ENCODE peak calls at places on chromosomes 2 and 18, in eight cellular contexts. H, I, W, C, G, R, E and D are unnamed samples. For H3K4me1, the result is how much of the 10 kb centered on the place peaks cover.

GRCh38 chr2:54279385-54279784 is 23.4 kb upstream of the TSPYL6 start:
- DNase-seq in H (no peak), I (peak), W (no peak), C (no peak), G (no peak), R (no peak), E (no peak), D (no peak)

GRCh38 chr18:53887447-53887846 is 337.0 kb downstream of the MBD2 start:
- DNase-seq in H (no peak), I (no peak), W (no peak), C (no peak), G (no peak), R (no peak), E (no peak), D (no peak)

GRCh38 chr2:212173771-212174510 is 364.7 kb downstream of the ERBB4 start:
- DNase-seq in H (no peak), I (no peak), W (no peak), C (peak), G (peak), R (no peak), E (no peak), D (no peak)

GRCh38 chr2:187302146-187302545 is 145.9 kb downstream of the CALCRL start:
- DNase-seq in H (no peak), I (no peak), W (no peak), C (peak), G (peak), R (no peak), E (no peak), D (no peak)

GRCh38 chr18:8972116-8972515 is 130.4 kb upstream of the NDUFV2 start:
- DNase-seq in H (no peak), I (no peak), W (no peak), C (no peak), G (no peak), R (no peak), E (no peak), D (no peak)

GRCh38 chr2:22694300-22694699 is 690.7 kb upstream of the KLHL29 start:
- DNase-seq in H (no peak), I (no peak), W (no peak), C (no peak), G (no peak), R (no peak), E (no peak), D (no peak)

GRCh38 chr2:233982421-233983121 is 65.4 kb downstream of the TRPM8 start:
- DNase-seq in H (no peak), I (peak), W (no peak), C (peak), G (no peak), R (no peak), E (no peak), D (no peak)

GRCh38 chr2:205776139-205776538 is 93.8 kb downstream of the NRP2 start:
- DNase-seq in H (peak), I (peak), W (peak), C (no peak), G (no peak), R (peak), E (peak), D (peak)

GRCh38 chr2:96756788-96757476 is 3.8 kb upstream of the CNNM4 start:
- DNase-seq in H (no peak), I (peak), W (no peak), C (no peak), G (no peak), R (no peak), E (no peak), D (no peak)

DNA sequence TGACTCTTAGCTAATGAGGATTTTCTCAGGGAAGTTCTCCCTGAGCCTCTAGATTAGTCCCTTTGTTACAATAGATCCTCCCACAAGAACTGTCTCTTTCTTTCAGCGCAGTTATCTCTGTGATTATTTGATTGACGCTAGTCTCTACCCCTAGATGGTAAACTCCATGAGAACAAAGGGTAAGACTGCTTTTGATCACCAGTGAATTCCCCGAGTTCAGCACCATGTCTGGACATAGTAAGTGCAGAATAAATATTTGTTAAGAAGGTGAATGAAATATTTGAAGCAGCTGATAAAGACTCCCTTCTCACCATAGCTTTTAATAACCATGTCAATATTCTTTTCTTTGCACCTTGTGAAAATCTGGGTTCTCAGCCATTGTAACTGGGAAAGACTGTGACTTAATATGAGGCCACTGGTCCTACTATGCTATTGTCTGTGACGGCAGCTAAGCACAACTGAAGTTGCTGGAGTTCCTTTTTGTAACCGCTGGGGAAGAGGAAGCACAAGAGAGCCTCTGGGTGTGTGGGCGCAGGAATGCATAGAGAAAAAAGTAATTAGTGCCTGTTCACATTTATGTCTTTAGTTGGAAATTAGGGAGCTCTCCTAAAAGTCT is 214.7 kb downstream of the TGIF1 start:
- DNase-seq in H (peak), I (peak), W (no peak), C (no peak), G (no peak), R (no peak), E (no peak), D (peak)
- TF ChIP-seq CTCF in H (no peak), I (no peak), W (no peak), C (no peak), G (no peak), R (no peak), E (no peak), D (no peak)

GRCh38 chr2:88136817-88137216 is 9.0 kb upstream of the FABP1 start:
- DNase-seq in H (no peak), I (no peak), W (no peak), C (no peak), G (no peak), R (no peak), E (no peak), D (no peak)
- TF ChIP-seq POLR2A in H (no peak), I (no peak), W (no peak), C (no peak), G (no peak), R (no peak), E (no peak), D (no peak)

DNA sequence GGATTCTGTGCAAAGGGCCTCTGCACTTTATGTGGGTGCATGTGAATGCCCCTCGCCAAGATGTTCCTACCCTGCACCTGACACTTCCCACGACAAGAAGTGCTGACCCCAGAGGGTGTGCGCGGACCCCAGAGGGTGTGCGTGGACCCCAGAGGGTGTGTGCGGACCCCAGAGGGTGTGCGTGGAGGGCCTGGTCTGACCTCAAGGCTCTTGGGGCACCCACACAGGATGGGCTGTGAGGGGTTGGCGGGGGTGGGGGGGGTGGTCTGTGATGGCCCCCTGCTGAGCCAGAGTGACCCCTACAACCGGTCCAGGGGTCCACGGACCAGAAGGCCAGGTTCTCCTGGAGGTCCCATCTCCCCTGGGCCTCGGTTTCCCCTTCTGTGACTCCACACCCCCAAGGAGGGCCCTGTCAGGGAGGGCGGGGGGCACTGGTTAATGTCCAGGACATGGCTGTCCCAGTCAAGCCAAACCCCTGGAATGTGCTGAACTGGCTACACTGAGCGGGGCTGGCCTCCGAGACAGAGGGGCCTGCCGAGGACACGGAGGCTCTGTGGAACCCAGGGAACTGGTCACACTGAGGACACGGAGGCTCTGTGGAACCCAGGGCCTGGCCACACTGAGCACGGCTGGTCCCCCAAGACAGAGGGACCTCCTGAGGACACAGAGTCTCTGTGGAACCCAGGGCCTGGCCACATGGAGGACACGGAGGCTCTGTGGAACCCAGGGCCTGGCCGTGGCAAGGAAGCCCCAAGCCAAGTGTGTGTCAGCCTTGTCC is 3.1 kb downstream of the NEU4 start:
- DNase-seq in H (no peak), I (no peak), W (no peak), C (no peak), G (no peak), R (no peak), E (no peak), D (no peak)
- H3K4me1 ChIP-seq in H (under half), I (under half), W (under half), C (under half), G (under half), R (under half), E (under half), D (under half)

DNA sequence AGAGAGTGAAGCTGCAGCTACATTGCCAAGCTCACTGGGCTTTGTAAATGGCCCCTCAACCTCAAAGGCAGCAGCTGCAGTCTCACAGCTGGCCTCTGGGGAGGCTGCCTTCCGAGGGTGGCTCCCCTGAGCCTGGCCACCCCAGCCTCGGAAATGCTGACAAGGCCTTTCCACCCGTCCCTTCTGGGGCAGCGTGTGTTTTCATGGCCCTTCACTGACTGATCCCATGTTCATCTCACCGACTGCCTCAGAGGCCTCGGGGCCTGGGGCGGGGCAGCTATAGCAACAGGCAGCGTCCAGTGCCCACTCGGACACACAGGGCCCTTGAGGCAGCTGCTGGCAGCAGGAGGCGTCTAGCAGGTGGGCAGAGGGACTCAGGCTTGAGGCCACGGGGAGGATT is 149.6 kb downstream of the GLI2 start:
- DNase-seq in H (no peak), I (no peak), W (no peak), C (no peak), G (no peak), R (no peak), E (no peak), D (no peak)
- TF ChIP-seq CTCF in H (no peak), I (no peak), W (no peak), C (no peak), G (no peak), R (no peak), E (no peak), D (no peak)

GRCh38 chr2:126244937-126245336 is 411.0 kb upstream of the GYPC start:
- DNase-seq in H (peak), I (peak), W (peak), C (no peak), G (no peak), R (no peak), E (peak), D (peak)

DNA sequence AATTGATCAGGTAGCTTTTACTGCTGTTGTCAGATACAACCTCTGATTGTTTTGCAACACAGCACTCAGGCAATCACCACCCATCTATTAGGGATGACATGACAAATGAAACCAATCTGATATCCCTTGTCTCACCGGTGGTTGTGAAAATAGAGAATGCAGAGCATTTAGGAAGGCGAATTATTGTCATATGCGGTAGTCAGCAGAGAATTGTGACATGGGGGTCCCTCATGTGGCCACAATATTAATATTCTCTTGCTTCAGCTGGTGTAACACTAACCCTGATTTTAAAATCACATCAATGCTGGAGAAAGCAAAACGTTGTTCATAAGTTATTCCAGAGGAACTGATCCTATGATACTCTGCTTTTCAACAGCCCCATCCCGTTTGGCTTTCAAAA is 416.4 kb upstream of the GYPC start:
- DNase-seq in H (no peak), I (no peak), W (no peak), C (no peak), G (no peak), R (no peak), E (no peak), D (no peak)
- TF ChIP-seq POLR2A in H (no peak), I (no peak), W (no peak), C (no peak), G (no peak), R (no peak), E (no peak), D (no peak)

DNA sequence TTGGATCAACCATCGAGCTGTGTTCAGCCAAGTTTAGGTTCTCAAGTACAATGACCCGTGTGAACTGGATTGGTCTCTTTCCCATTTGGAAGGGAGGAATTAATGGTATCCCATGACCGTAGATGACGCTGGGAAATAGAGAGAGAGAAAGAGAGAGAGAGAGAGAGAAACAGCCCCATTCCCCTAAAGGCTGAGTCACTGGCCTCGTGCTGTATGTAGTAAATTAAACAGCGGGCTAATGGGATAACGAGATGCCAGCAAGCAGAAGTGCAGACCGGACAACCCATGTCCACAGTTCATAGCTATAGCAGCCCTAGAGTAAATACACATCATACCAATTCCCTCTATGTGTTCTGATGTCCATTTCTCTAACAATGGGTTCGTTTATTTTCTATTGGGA is 99.6 kb downstream of the BCL11A start:
- DNase-seq in H (no peak), I (no peak), W (no peak), C (no peak), G (no peak), R (no peak), E (no peak), D (no peak)
- H3K4me1 ChIP-seq in H (under half), I (under half), W (under half), C (under half), G (under half), R (under half), E (under half), D (under half)

DNA sequence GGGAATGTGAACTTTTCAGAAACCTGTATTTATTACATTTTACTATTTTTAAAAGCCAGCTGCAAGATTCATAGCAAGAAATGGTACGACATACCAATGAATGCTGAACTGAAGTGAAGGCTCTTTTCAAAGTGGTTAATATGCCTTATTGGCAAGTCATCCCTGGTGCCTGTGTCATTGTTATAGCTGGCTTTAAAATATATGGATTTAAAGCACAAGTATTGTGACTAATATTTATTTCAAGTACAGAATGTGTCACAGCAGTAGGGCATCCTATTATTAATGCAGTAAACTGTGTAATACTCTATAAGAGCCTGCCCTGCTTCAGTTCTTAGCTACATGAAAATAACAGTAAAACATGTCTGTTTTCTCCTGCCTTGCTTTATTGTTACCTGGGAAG is 10.8 kb downstream of the TSHZ1 start:
- DNase-seq in H (no peak), I (no peak), W (no peak), C (peak), G (no peak), R (no peak), E (no peak), D (no peak)
- TF ChIP-seq CTCF in H (no peak), I (no peak), W (no peak), C (no peak), G (no peak), R (no peak), E (no peak), D (no peak)

DNA sequence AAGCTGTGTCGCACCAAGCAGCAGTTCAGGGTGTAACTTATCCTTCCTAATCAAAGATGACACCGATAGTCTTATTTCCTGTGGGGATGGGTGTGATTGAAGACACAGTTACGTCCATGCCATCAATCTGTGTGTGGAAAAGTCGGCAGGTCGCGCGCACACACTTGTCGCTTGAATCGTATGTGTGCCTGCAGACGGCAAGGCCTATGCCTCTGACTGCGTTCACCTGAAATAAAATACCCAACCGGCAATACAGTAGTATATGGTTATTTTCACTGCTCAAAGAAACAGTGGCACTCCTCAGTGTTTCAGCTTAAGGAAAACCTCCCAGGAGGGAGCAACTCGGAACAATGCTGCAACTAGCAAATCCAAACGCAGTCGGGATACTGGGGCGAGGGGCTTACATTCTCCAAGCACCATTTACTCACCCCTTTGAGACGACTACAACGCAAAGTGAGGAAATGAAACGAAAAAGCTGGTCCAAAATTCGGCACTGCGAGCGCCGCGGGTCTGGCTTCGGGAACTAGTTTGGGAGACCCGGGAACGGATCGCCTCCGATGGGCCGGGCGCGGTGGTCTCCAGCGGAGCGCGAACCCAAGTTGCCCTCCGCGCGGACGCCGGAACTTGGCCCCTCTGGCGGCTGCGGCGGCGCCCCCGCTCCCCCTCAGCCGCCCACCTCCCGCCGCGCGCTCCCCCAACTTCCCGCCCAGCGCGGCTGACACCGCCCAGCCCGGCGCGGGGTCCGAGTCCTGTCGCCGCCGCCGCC is 680 bp downstream of the PRKD3 start:
- DNase-seq in H (peak), I (peak), W (peak), C (peak), G (peak), R (no peak), E (no peak), D (peak)
- TF ChIP-seq POLR2A in H (peak), I (no peak), W (no peak), C (no peak), G (no peak), R (no peak), E (no peak), D (no peak)

GRCh38 chr2:26010943-26011342 is 22.9 kb upstream of the RAB10 start:
- DNase-seq in H (no peak), I (no peak), W (no peak), C (no peak), G (no peak), R (no peak), E (no peak), D (no peak)
- H3K4me1 ChIP-seq in H (under half), I (half or more), W (under half), C (under half), G (under half), R (under half), E (under half), D (under half)

GRCh38 chr2:65142515-65142914 is 12.6 kb upstream of the RAB1A start:
- DNase-seq in H (no peak), I (peak), W (peak), C (no peak), G (no peak), R (no peak), E (no peak), D (no peak)
- TF ChIP-seq CTCF in H (no peak), I (peak), W (peak), C (no peak), G (peak), R (peak), E (no peak), D (no peak)